ENCODE peak calls at places on chromosome 4, in six cellular contexts. B is GM12865, C is AG09309, Z is globus pallidus, Q is NCI-H2029 treated with DMSO at 0.1 percent for 48 hours, D is endothelial cell. G is an unnamed sample.

GRCh38 chr4:16759781-16760459 is 138.5 kb downstream of the LDB2 start:
- DNase-seq in Z (no peak), C (no peak), D (no peak), Q (no peak), B (no peak), G (no peak)

GRCh38 chr4:160835789-160836188 is 1328.0 kb downstream of the FSTL5 start:
- DNase-seq in Z (no peak), C (no peak), Q (peak), D (no peak), B (no peak), G (no peak)

GRCh38 chr4:7193040-7193958 is 961 bp downstream of the SORCS2 start:
- DNase-seq in C (no peak), Q (no peak), Z (no peak), B (no peak), D (no peak), G (no peak)

GRCh38 chr4:87011340-87012034 is 76.7 kb downstream of the AFF1 start:
- DNase-seq in C (peak), B (no peak), Q (no peak), Z (no peak), D (no peak), G (no peak)

GRCh38 chr4:56880572-56880971 is 27.1 kb upstream of the REST start:
- DNase-seq in C (no peak), D (no peak), Z (no peak), Q (no peak), B (no peak), G (no peak)

GRCh38 chr4:80876810-80877209 is 153.7 kb upstream of the BMP3 start:
- DNase-seq in Q (no peak), D (no peak), Z (no peak), B (peak), C (no peak), G (no peak)

GRCh38 chr4:178148106-178148505 is 705.9 kb upstream of the AGA start:
- DNase-seq in Z (no peak), D (no peak), B (no peak), Q (no peak), C (no peak), G (no peak)

GRCh38 chr4:169485791-169486742 is 126.3 kb downstream of the NEK1 start:
- DNase-seq in D (peak), Q (peak), Z (peak), C (peak), B (peak), G (peak)

G was measured in pons.